ENCODE peak calls at places on chromosomes 4 and X, in six cellular contexts. H is transverse colon, U is IMR-90, F is GM23338, T is progenitor cell of endocrine pancreas, O is lower leg skin. N is an unnamed sample.
A peak's percentile ranks its signal among the peaks of the same experiment; 100 is the strongest.

GRCh38 chr4:140056015-140056414 is 98.0 kb downstream of the MAML3 start:
- DNase-seq in O (no peak), U (no peak), F (peak; percentile 14), H (no peak), T (no peak), N (no peak)

GRCh38 chrX:729583-730409 is 99.2 kb downstream of the SHOX start:
- DNase-seq in H (no peak), F (no peak), O (peak; percentile 58), U (no peak), T (no peak), N (no peak)

GRCh38 chr4:174611792-174612191 is 89.5 kb upstream of the HPGD start:
- DNase-seq in U (no peak), H (no peak), F (no peak), O (no peak), T (no peak), N (no peak)

GRCh38 chr4:144350706-144351105 is 210.2 kb upstream of the GYPA start:
- DNase-seq in T (no peak), O (no peak), H (no peak), F (no peak), U (no peak), N (no peak)

GRCh38 chrX:17597836-17598434 is 139.4 kb upstream of the SCML1 start:
- DNase-seq in T (no peak), F (no peak), O (peak; percentile 89), H (peak; percentile 75), U (no peak), N (peak; percentile 54)

GRCh38 chr4:86522349-86522748 is 71.8 kb upstream of the PTPN13 start:
- DNase-seq in H (no peak), F (no peak), O (no peak), U (no peak), T (no peak), N (peak; percentile 18)

GRCh38 chr4:112589207-112589606 is 47.5 kb downstream of the ZGRF1 start:
- DNase-seq in O (no peak), H (no peak), F (no peak), T (no peak), U (peak; percentile 23), N (peak; percentile 20)

GRCh38 chr4:127922226-127922625 is 41.5 kb downstream of the PLK4 start:
- DNase-seq in O (no peak), T (no peak), F (no peak), U (no peak), H (no peak), N (no peak)

GRCh38 chrX:107628662-107629532 is 587 bp downstream of the PRPS1 start:
- DNase-seq in U (peak; percentile 6), H (peak; percentile 18), T (peak; percentile 11), F (peak; percentile 44), O (peak; percentile 88), N (no peak)

GRCh38 chr4:152359208-152360044 is 176.5 kb downstream of the FBXW7 start:
- DNase-seq in O (no peak), T (no peak), F (no peak), H (no peak), U (no peak), N (no peak)

GRCh38 chrX:72394518-72395163 is 88.9 kb upstream of the CITED1 start:
- DNase-seq in U (peak; percentile 50), F (no peak), O (no peak), H (no peak), T (no peak), N (peak; percentile 67)

GRCh38 chrX:316351-317325 is 2.0 kb downstream of the GTPBP6 start:
- DNase-seq in O (peak; percentile 86), F (no peak), H (peak; percentile 19), U (no peak), T (no peak), N (no peak)

GRCh38 chr4:7989654-7990053 is 50.0 kb upstream of the AFAP1 start:
- DNase-seq in F (no peak), H (no peak), U (no peak), O (no peak), T (no peak), N (no peak)
- TF ChIP-seq CTCF in F (no peak), H (no peak), U (no peak), O (no peak), T (no peak), N (no peak)

GRCh38 chrX:155216179-155216939 is at the start of gene VBP1:
- DNase-seq in F (peak; percentile 93), O (peak; percentile 97), T (peak; percentile 71), U (peak; percentile 96), H (peak; percentile 90), N (peak; percentile 96)
- TF ChIP-seq CTCF in F (peak; percentile 39), O (no peak), T (peak; percentile 61), U (peak; percentile 41), H (peak; percentile 49), N (peak; percentile 51)

DNA sequence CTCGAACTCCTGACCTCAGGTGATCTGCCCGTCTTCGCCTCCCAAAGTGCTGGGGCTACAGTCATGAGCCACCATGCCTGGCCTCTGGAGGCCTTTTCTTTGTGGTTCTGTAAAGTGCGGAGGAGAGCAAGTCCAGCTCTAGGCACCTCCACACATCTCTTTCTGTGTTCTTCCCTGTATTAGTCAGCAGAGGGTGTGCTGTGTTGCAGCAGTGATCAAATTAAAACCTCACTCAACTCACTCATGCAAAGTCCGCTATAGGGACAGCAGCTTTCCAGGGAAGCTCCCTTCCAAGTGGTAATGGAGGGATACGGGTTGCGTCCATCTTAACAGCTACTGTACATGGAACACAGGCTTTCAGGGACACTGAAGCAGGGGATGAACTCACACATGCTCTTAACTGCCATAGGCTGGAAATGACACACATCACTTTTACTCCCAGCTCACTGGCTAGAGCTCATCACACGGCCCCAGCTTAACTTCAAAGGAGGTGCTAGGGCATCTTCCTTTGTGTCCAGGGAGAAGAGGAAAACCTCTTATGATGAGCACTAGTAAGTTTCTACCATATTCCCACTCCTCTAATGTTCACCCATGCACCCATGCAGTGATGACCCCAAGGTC is 36.0 kb upstream of the CCNG2 start:
- DNase-seq in T (no peak), O (no peak), F (peak; percentile 46), H (no peak), U (no peak), N (no peak)
- TF ChIP-seq CTCF in T (no peak), O (no peak), F (peak; percentile 32), H (no peak), U (no peak), N (no peak)

DNA sequence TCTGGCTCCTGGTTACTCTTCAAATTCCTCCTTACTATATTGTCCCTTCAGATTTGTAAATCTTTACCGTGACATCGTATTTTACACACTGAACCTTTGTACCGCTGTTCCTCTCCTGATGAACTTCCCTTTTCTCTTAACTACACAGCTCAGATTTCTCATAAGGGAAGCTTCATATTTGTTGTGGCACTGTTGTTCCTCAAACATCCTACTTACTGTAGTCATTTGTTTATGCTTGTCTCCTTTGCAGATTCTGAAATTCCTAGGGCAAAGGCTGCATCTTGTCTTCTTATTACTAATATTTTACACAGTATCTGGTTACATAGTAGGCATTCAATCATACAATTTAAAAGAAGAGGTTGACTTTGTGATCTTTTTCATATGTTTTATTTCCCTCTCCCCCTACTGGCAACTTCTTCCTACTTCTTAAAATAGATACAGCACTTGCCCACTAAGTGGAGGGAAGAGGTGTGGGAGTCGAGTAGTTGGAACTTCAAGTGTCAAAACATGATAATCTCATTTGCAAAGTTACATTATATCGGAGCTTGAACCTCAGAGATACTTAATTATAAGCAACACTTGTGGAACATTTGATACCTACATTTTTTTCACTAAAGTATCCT is 50.0 kb downstream of the TET2 start:
- DNase-seq in U (peak; percentile 44), O (no peak), H (no peak), T (no peak), F (peak; percentile 36), N (no peak)
- TF ChIP-seq CTCF in U (peak; percentile 24), O (no peak), H (peak; percentile 21), T (peak; percentile 16), F (peak; percentile 56), N (peak; percentile 34)

GRCh38 chrX:100424012-100424411 is 13.9 kb upstream of the PCDH19 start:
- DNase-seq in U (no peak), H (no peak), O (no peak), T (no peak), F (peak; percentile 58), N (no peak)
- TF ChIP-seq CTCF in U (no peak), H (peak; percentile 8), O (no peak), T (peak; percentile 50), F (peak; percentile 49), N (no peak)

GRCh38 chrX:112877771-112878173 is 37.1 kb upstream of the AMOT start:
- DNase-seq in O (no peak), T (no peak), U (no peak), H (no peak), F (no peak), N (no peak)

GRCh38 chrX:112874614-112875013 is 34.0 kb upstream of the AMOT start:
- DNase-seq in U (no peak), T (no peak), H (no peak), F (no peak), O (no peak), N (no peak)

GRCh38 chrX:112868586-112868985 is 28.0 kb upstream of the AMOT start:
- DNase-seq in T (no peak), H (no peak), O (no peak), U (no peak), F (no peak), N (no peak)

GRCh38 chrX:112874140-112874539 is 33.5 kb upstream of the AMOT start:
- DNase-seq in H (no peak), F (peak; percentile 0), O (no peak), T (no peak), U (peak; percentile 3), N (peak; percentile 43)
- TF ChIP-seq CTCF in H (no peak), F (no peak), O (no peak), T (peak; percentile 34), U (peak; percentile 18), N (peak; percentile 27)

DNA sequence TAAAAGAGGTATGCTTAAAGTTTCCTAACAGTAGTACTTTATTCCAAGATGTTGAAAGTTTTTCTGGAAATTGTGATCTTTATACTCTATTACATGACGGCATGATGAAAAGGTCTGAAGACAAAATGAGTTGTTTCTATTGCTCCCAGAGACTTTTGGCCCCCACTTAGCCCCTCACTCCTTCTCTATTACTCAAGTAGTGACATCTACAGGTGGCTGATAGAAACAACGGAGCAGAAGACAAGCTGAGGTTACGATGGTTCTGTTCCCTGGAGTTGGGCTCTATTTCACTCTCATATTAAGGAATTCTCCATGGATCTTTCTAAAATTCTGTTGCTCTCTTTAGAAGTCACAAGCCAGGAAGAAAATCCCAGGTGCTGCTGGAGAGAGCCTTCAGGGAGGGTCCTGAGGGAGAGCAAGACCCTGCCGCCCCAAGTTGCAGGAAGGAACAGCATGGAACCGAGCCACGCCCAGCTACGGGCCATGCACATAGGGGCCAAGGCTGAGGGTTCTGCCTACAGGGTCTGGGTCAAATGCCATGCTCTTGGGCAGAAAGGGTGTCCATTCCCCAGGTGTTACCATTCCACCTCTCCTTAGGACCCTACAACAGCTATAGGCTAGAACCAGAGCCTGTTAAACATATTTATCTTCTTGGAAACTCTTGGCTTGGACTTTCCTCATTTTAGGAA is 22.7 kb downstream of the RPL9 start:
- DNase-seq in T (no peak), F (peak; percentile 65), H (no peak), U (no peak), O (no peak), N (no peak)
- TF ChIP-seq CTCF in T (peak; percentile 27), F (peak; percentile 69), H (no peak), U (peak; percentile 5), O (no peak), N (no peak)

DNA sequence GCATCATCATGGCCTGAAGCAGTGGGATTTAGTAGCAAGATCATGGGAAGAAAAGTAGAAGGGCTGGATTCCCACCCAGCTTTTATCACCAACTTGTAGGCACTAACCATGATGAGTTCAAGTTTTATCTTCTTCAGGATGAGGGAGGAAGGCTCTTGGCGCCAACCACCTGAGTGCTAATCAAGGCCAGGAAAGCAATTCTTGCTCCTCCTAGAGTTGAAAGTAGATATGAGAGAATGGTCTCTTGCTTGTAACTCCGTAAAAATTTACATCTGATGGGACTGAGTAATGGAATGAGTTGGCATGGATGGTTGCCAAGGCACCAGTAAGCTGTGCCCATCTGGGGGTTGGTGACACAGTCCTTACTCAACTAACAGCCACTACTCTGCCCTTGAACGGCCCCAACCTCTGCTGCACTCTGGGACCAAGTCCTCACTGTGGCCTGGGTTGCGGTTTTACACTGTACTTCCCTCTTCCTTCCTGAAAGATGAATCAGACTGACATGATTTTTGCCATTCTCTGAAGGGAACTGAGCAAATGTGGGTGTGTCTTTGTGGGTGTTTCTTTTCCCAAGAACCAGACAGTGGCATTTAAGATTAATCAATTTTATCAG is 39.4 kb upstream of the NDP start:
- DNase-seq in H (peak; percentile 9), F (no peak), U (peak; percentile 41), O (no peak), T (no peak), N (peak; percentile 85)
- TF ChIP-seq CTCF in H (no peak), F (no peak), U (no peak), O (no peak), T (no peak), N (peak; percentile 10)

N was measured in AG10803.